ENCODE peak calls at places on chromosomes 3 and 15, in nine cellular contexts. N, H, P, V, A, T, D, I and E are unnamed samples.

GRCh38 chr3:52393131-52393807 is 51.6 kb downstream of the SEMA3G start:
- DNase-seq in N (no peak), H (no peak), P (no peak), V (no peak), A (peak; percentile 5), T (no peak), D (no peak), I (no peak), E (no peak)

GRCh38 chr3:2597615-2598014 is 498.9 kb downstream of the CNTN4 start:
- DNase-seq in N (no peak), H (no peak), P (no peak), V (no peak), A (no peak), T (no peak), D (no peak), I (no peak), E (no peak)

GRCh38 chr3:71859128-71859519 is 74.2 kb upstream of the PROK2 start:
- DNase-seq in N (peak; percentile 56), H (no peak), P (no peak), V (peak; percentile 27), A (peak; percentile 53), T (peak; percentile 10), D (peak; percentile 32), I (no peak), E (no peak)

GRCh38 chr15:89500397-89501270 is 4.3 kb upstream of the RHCG start:
- DNase-seq in N (peak; percentile 47), H (no peak), P (no peak), V (no peak), A (no peak), T (no peak), D (no peak), I (peak; percentile 10), E (no peak)

GRCh38 chr15:76150508-76150907 is 90.7 kb downstream of the TMEM266 start:
- DNase-seq in N (no peak), H (no peak), P (peak; percentile 57), V (no peak), A (no peak), T (no peak), D (peak; percentile 65), I (no peak), E (no peak)

GRCh38 chr15:62807539-62808130 is 234.9 kb upstream of the TPM1 start:
- DNase-seq in N (no peak), H (no peak), P (no peak), V (no peak), A (no peak), T (no peak), D (no peak), I (no peak), E (no peak)

GRCh38 chr3:20080956-20081554 is 40.8 kb downstream of the KAT2B start:
- DNase-seq in N (no peak), H (no peak), P (peak; percentile 85), V (no peak), A (peak; percentile 42), T (no peak), D (peak; percentile 67), I (no peak), E (no peak)

GRCh38 chr3:47266709-47267489 is 15.7 kb downstream of the KIF9 start:
- DNase-seq in N (peak; percentile 71), H (no peak), P (peak; percentile 82), V (peak; percentile 57), A (no peak), T (peak; percentile 98), D (no peak), I (peak; percentile 57), E (peak; percentile 92)

GRCh38 chr3:72004749-72005292 is 219.9 kb upstream of the PROK2 start:
- DNase-seq in N (no peak), H (no peak), P (no peak), V (no peak), A (no peak), T (no peak), D (no peak), I (no peak), E (no peak)

GRCh38 chr3:140377644-140378043 is 300.2 kb upstream of the TRIM42 start:
- DNase-seq in N (no peak), H (no peak), P (no peak), V (no peak), A (no peak), T (no peak), D (no peak), I (no peak), E (no peak)

GRCh38 chr15:75590239-75590638 is 11.1 kb upstream of the PTPN9 start:
- DNase-seq in N (no peak), H (no peak), P (no peak), V (no peak), A (no peak), T (no peak), D (no peak), I (no peak), E (no peak)

GRCh38 chr3:43998841-43999805 is 242.6 kb upstream of the TOPAZ1 start:
- DNase-seq in N (no peak), H (no peak), P (no peak), V (no peak), A (peak; percentile 43), T (no peak), D (peak; percentile 13), I (no peak), E (peak; percentile 84)

GRCh38 chr3:12622335-12622734 is 41.6 kb downstream of the RAF1 start:
- DNase-seq in N (no peak), H (no peak), P (no peak), V (no peak), A (no peak), T (no peak), D (no peak), I (no peak), E (no peak)

GRCh38 chr3:18559323-18559972 is 134.3 kb upstream of the SATB1 start:
- DNase-seq in N (peak; percentile 72), H (no peak), P (no peak), V (peak; percentile 21), A (peak; percentile 34), T (no peak), D (no peak), I (peak; percentile 35), E (peak; percentile 20)

GRCh38 chr3:62020706-62021105 is 352.6 kb downstream of the FEZF2 start:
- DNase-seq in N (no peak), H (no peak), P (no peak), V (no peak), A (no peak), T (no peak), D (no peak), I (no peak), E (no peak)